ENCODE peak calls at places on chromosomes 13 and 19, in six cellular contexts. P, I, L, J, Q and K are unnamed samples. For H3K4me1, H3K9me3 and H3K27me3, the result is how much of the 10 kb centered on the place peaks cover.

GRCh38 chr19:17687141-17687856 is 855 bp downstream of the UNC13A start:
- DNase-seq in L (no peak), P (no peak), I (no peak), Q (peak), J (no peak), K (no peak)

GRCh38 chr13:105925496-105925895 is 610.0 kb downstream of the EFNB2 start:
- DNase-seq in J (no peak), L (no peak), P (no peak), I (no peak), Q (no peak), K (no peak)

GRCh38 chr13:30798776-30799625 is 63.7 kb downstream of the ALOX5AP start:
- DNase-seq in I (no peak), L (no peak), J (no peak), Q (peak), P (no peak), K (no peak)

GRCh38 chr19:12766051-12766521 is 9.3 kb downstream of the HOOK2 start:
- DNase-seq in P (peak), I (peak), L (peak), J (no peak), Q (peak), K (no peak)

GRCh38 chr13:98352226-98352625 is 175.2 kb upstream of the RNF113B start:
- DNase-seq in Q (no peak), P (no peak), I (no peak), L (no peak), J (no peak), K (no peak)

GRCh38 chr19:2575734-2576481 is 100.0 kb downstream of the GADD45B start:
- DNase-seq in J (no peak), P (no peak), I (peak), Q (no peak), L (peak), K (no peak)

GRCh38 chr19:16328824-16329482 is 4.3 kb downstream of the KLF2 start:
- DNase-seq in Q (no peak), L (no peak), P (no peak), I (no peak), J (no peak), K (peak)

GRCh38 chr13:99528547-99528946 is 27.3 kb downstream of the TM9SF2 start:
- DNase-seq in L (no peak), I (no peak), P (peak), J (no peak), Q (peak), K (peak)

GRCh38 chr13:29954082-29955043 is 103.9 kb upstream of the UBL3 start:
- DNase-seq in L (no peak), J (no peak), I (no peak), P (no peak), Q (no peak), K (no peak)

GRCh38 chr19:5850743-5851293 is 431 bp downstream of the FUT3 start:
- DNase-seq in I (peak), J (no peak), P (no peak), Q (no peak), L (no peak), K (no peak)

GRCh38 chr19:35937345-35938281 is 1.4 kb downstream of the LRFN3 start:
- DNase-seq in I (peak), L (no peak), Q (no peak), P (no peak), J (no peak), K (no peak)

GRCh38 chr19:55319786-55320185 is 5.4 kb downstream of the TMEM150B start:
- DNase-seq in I (peak), P (peak), L (peak), J (no peak), Q (peak), K (peak)

GRCh38 chr13:20264271-20265018 is 32.3 kb upstream of the GJB6 start:
- DNase-seq in Q (no peak), I (no peak), J (no peak), L (no peak), P (no peak), K (no peak)

GRCh38 chr19:48203227-48203793 is 32.8 kb downstream of the ZSWIM9 start:
- DNase-seq in P (no peak), L (no peak), J (peak), I (no peak), Q (no peak), K (no peak)

GRCh38 chr13:92097337-92097903 is 699.0 kb downstream of the GPC5 start:
- DNase-seq in Q (no peak), J (no peak), L (no peak), I (no peak), P (no peak), K (no peak)

GRCh38 chr13:26377038-26377437 is 123.1 kb downstream of the CDK8 start:
- DNase-seq in L (peak), I (peak), P (peak), J (peak), Q (peak), K (peak)

GRCh38 chr13:92512852-92513251 is 713.8 kb upstream of the GPC6 start:
- DNase-seq in P (no peak), I (no peak), L (no peak), Q (peak), J (no peak), K (no peak)

GRCh38 chr13:43411741-43412140 is 375.0 kb downstream of the ENOX1 start:
- DNase-seq in P (no peak), J (no peak), Q (no peak), I (no peak), L (peak), K (no peak)

GRCh38 chr19:7607212-7607873 is 11.7 kb downstream of the CAMSAP3 start:
- DNase-seq in Q (no peak), P (no peak), L (no peak), J (no peak), I (no peak), K (no peak)

GRCh38 chr13:23268441-23268840 is 87.7 kb downstream of the SGCG start:
- DNase-seq in I (no peak), P (no peak), Q (no peak), L (no peak), J (no peak), K (no peak)

GRCh38 chr13:34044660-34045080 is 226.7 kb downstream of the RFC3 start:
- DNase-seq in J (peak), Q (no peak), I (no peak), L (no peak), P (no peak), K (no peak)

GRCh38 chr19:16037424-16038195 is 38.7 kb upstream of the TPM4 start:
- DNase-seq in P (no peak), L (no peak), J (no peak), I (no peak), Q (no peak), K (no peak)

GRCh38 chr13:100465558-100465957 is 123.0 kb downstream of the GGACT start:
- DNase-seq in L (no peak), I (no peak), P (no peak), J (no peak), Q (no peak), K (no peak)

GRCh38 chr13:31035162-31035951 is 102.9 kb downstream of the TEX26 start:
- DNase-seq in Q (no peak), L (no peak), P (no peak), J (no peak), I (peak), K (no peak)

GRCh38 chr19:6402834-6403608 is 10.1 kb upstream of the GTF2F1 start:
- DNase-seq in P (no peak), Q (peak), I (peak), J (no peak), L (no peak), K (no peak)

GRCh38 chr19:33604651-33605050 is 17.1 kb upstream of the CHST8 start:
- DNase-seq in I (no peak), J (no peak), L (no peak), Q (no peak), P (no peak), K (no peak)

GRCh38 chr19:46970815-46971214 is 48.8 kb upstream of the NPAS1 start:
- DNase-seq in I (no peak), J (peak), P (no peak), L (no peak), Q (no peak), K (no peak)

GRCh38 chr19:40141546-40141945 is 49.7 kb upstream of the MAP3K10 start:
- DNase-seq in J (no peak), I (peak), L (no peak), P (no peak), Q (no peak), K (no peak)

GRCh38 chr19:39532233-39533002 is at the start of gene EID2B:
- DNase-seq in Q (peak), J (peak), L (peak), I (peak), P (peak), K (peak)

GRCh38 chr19:42198676-42199439 is 18.6 kb downstream of the DEDD2 start:
- DNase-seq in Q (no peak), L (no peak), I (no peak), J (no peak), P (no peak), K (no peak)

GRCh38 chr13:77698211-77699058 is 948 bp downstream of the SLAIN1 start:
- DNase-seq in Q (peak), J (no peak), I (peak), P (peak), L (peak), K (peak)

GRCh38 chr13:74187564-74187963 is 53.4 kb upstream of the KLF12 start:
- DNase-seq in I (no peak), P (no peak), J (no peak), L (no peak), Q (no peak), K (no peak)

GRCh38 chr13:77980592-77980991 is 62.0 kb upstream of the EDNRB start:
- DNase-seq in I (no peak), L (no peak), J (no peak), Q (peak), P (peak), K (no peak)

GRCh38 chr13:27853871-27854270 is 61.6 kb downstream of the GSX1 start:
- DNase-seq in I (no peak), L (no peak), J (no peak), P (no peak), Q (no peak), K (no peak)

GRCh38 chr13:110442946-110443632 is 118.4 kb downstream of the RAB20 start:
- DNase-seq in L (no peak), P (no peak), Q (no peak), I (no peak), J (no peak), K (no peak)

GRCh38 chr19:1131718-1132552 is 28.1 kb downstream of the GPX4 start:
- DNase-seq in P (peak), L (peak), J (no peak), Q (peak), I (peak), K (no peak)
- H3K4me1 ChIP-seq in P (under half), L (under half), J (under half), Q (under half), I (under half), K (under half)

GRCh38 chr19:53409505-53410204 is 14.7 kb downstream of the ZNF765 start:
- DNase-seq in J (no peak), L (no peak), Q (no peak), P (no peak), I (no peak), K (no peak)
- H3K9me3 ChIP-seq in J (under half), L (half or more), Q (under half), P (under half), I (under half), K (under half)

DNA sequence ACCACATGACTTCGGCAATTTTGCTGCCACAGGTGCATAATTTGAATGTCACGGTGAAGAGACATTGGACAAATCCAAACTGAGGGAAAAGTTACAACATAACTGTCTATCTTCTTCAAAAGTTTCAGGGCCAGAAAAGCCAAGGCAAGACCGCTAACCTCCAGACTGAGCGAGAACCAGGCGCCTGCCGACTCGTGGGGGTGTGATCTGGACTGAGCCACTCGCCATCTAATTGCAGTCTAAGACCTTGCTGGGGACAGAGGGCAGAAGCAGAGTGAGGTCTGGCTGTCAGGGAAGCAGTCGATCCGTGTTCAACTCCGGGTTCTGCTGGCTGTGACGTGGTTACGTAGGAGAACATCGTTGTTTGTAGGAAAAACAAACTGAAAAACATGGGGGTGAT is 88.6 kb downstream of the SPACA7 start:
- DNase-seq in Q (no peak), I (no peak), L (no peak), P (no peak), J (no peak), K (no peak)
- H3K27me3 ChIP-seq in Q (under half), I (under half), L (under half), P (under half), J (under half), K (under half)

DNA sequence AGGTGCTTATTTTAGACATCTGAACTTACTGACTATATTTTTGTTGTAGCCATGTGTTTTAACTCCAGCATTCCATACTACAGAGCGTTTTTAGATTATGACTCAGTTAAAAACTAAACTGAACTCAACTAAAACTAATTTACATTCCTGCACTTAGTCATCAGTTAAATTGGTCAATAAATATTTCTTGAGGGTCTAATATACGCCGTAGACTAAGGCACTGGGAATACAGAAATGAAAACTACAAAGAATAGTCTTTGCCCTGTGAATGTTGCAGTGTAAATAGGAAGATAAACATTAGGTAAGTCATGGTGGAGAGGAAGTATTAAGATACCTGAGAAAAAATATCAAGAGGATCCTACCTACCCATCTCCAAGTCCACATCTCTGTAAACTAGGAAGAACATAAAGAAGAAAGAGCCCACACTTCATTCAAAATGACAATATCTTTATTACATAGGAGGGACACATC is 52.7 kb downstream of the MBNL2 start:
- DNase-seq in L (no peak), I (no peak), Q (no peak), J (no peak), P (no peak), K (no peak)
- H3K4me1 ChIP-seq in L (half or more), I (half or more), Q (under half), J (half or more), P (under half), K (under half)

DNA sequence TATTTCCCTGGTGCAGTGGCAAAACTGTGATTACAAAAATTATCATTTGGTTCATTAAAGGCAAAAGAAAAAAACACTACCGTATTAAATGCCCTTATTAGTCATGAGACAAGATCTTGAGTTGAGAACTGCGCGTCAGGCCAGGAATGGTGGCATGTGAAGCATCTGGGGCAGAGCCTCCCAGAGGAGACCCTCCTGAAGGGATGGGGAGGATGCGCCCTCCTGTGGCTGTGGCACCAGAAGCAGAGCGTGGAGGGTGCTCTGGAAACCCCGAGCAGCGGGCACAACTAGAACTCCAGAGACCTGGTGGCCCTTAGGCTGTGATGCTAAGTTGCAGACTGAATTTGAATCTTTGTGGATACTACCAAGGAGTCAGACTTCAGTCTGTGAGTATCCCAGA is 11.5 kb downstream of the CUL4A start:
- DNase-seq in J (no peak), P (no peak), Q (peak), L (no peak), I (no peak), K (no peak)
- H3K9me3 ChIP-seq in J (under half), P (under half), Q (under half), L (under half), I (under half), K (under half)

GRCh38 chr13:111906306-111906705 is 160.6 kb upstream of the SOX1 start:
- DNase-seq in I (no peak), L (no peak), Q (no peak), P (no peak), J (no peak), K (no peak)

GRCh38 chr13:111908391-111908790 is 158.6 kb upstream of the SOX1 start:
- DNase-seq in P (no peak), Q (no peak), J (no peak), L (no peak), I (no peak), K (no peak)

GRCh38 chr13:111908981-111909380 is 158.0 kb upstream of the SOX1 start:
- DNase-seq in Q (no peak), I (no peak), L (no peak), J (no peak), P (no peak), K (no peak)

GRCh38 chr13:111906816-111907215 is 160.1 kb upstream of the SOX1 start:
- DNase-seq in Q (no peak), P (no peak), I (no peak), J (no peak), L (no peak), K (no peak)

GRCh38 chr13:111907341-111907880 is 159.5 kb upstream of the SOX1 start:
- DNase-seq in P (no peak), I (no peak), L (no peak), J (no peak), Q (no peak), K (no peak)
- H3K27me3 ChIP-seq in P (under half), I (under half), L (under half), J (under half), Q (under half), K (under half)

DNA sequence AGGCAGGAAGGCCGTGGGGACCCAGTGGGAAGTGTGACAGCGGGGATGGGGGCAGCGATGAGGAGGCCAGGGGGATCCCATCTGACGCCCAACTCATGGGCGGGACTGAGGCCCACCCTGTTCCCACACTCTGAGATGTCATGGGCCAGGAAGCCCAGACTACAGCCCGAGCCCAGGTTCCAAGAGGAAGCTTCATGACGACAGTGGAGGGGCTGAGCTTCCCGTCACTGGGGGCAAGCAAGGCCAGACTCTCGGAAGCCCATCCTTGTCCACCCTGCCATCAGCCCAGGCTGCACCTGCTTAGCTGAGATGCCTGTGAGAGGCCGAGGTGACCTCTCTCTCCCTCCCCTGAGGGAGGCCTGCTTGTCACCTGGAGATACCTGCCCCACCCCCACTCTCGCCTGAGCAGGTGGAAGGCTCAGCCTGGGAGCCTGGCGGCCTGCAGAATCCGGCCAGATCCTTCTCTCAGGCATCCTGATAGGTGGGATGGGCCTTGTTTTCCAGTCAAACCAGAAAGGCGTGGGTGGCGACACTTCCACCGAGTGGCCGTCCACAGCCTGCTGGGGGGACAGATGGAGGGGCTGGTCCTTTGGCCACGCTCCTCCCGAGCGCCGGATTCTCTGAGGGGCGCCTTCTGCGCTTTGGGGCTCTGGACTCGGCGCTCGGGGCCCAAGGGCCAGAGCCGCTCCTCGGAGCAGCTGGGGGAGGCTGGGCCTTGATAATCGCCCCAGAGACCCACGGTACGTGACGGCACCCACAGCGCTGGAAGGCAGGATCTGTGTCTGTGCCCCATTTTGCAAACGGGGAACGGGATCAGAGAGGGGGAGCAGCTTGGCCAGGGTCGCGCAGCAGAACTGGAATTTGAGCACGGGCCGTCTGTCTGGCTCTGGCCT is 4.8 kb downstream of the ZBTB7A start:
- DNase-seq in L (peak), P (no peak), J (no peak), I (peak), Q (no peak), K (peak)
- H3K4me1 ChIP-seq in L (half or more), P (under half), J (half or more), I (half or more), Q (under half), K (under half)